ENCODE peak calls at places on chromosome 13, in four cellular contexts. One of them, this sample, is unnamed.

GRCh38 chr13:58594978-58595600 is 963.5 kb downstream of the PCDH17 start:
- DNase-seq in neural crest cell: no peak
- DNase-seq in dorsolateral prefrontal cortex: no peak
- DNase-seq in fibroblast of lung: no peak
- DNase-seq in this sample: no peak

GRCh38 chr13:106490887-106491321 is 44.6 kb downstream of the EFNB2 start:
- DNase-seq in neural crest cell: no peak
- DNase-seq in dorsolateral prefrontal cortex: no peak
- DNase-seq in fibroblast of lung: no peak
- DNase-seq in this sample: no peak

GRCh38 chr13:50679321-50679720 is 164.2 kb downstream of the DLEU7 start:
- DNase-seq in neural crest cell: no peak
- DNase-seq in dorsolateral prefrontal cortex: no peak
- DNase-seq in fibroblast of lung: no peak
- DNase-seq in this sample: no peak

GRCh38 chr13:75181906-75182305 is 300.1 kb downstream of the TBC1D4 start:
- DNase-seq in neural crest cell: no peak
- DNase-seq in dorsolateral prefrontal cortex: no peak
- DNase-seq in fibroblast of lung: peak
- DNase-seq in this sample: no peak

GRCh38 chr13:56352901-56353300 is 787.8 kb upstream of the PRR20A start:
- DNase-seq in neural crest cell: no peak
- DNase-seq in dorsolateral prefrontal cortex: no peak
- DNase-seq in fibroblast of lung: no peak
- DNase-seq in this sample: no peak

GRCh38 chr13:72261732-72262131 is 394.7 kb upstream of the DACH1 start:
- DNase-seq in neural crest cell: no peak
- DNase-seq in dorsolateral prefrontal cortex: no peak
- DNase-seq in fibroblast of lung: no peak
- DNase-seq in this sample: no peak

GRCh38 chr13:46577656-46578589 is 25.0 kb downstream of the LRCH1 start:
- DNase-seq in neural crest cell: no peak
- DNase-seq in dorsolateral prefrontal cortex: no peak
- DNase-seq in fibroblast of lung: no peak
- DNase-seq in this sample: no peak

GRCh38 chr13:22271963-22272362 is 601.1 kb downstream of the FGF9 start:
- DNase-seq in neural crest cell: no peak
- DNase-seq in dorsolateral prefrontal cortex: no peak
- DNase-seq in fibroblast of lung: no peak
- DNase-seq in this sample: no peak

GRCh38 chr13:113855931-113856715 is 7.8 kb downstream of the GAS6 start:
- DNase-seq in neural crest cell: no peak
- DNase-seq in dorsolateral prefrontal cortex: no peak
- DNase-seq in fibroblast of lung: no peak
- DNase-seq in this sample: no peak

GRCh38 chr13:77460195-77460594 is 75.3 kb upstream of the SCEL start:
- DNase-seq in neural crest cell: no peak
- DNase-seq in dorsolateral prefrontal cortex: no peak
- DNase-seq in fibroblast of lung: peak
- DNase-seq in this sample: no peak

GRCh38 chr13:77470986-77471385 is 64.5 kb upstream of the SCEL start:
- DNase-seq in neural crest cell: no peak
- DNase-seq in dorsolateral prefrontal cortex: no peak
- DNase-seq in fibroblast of lung: no peak
- DNase-seq in this sample: no peak

DNA sequence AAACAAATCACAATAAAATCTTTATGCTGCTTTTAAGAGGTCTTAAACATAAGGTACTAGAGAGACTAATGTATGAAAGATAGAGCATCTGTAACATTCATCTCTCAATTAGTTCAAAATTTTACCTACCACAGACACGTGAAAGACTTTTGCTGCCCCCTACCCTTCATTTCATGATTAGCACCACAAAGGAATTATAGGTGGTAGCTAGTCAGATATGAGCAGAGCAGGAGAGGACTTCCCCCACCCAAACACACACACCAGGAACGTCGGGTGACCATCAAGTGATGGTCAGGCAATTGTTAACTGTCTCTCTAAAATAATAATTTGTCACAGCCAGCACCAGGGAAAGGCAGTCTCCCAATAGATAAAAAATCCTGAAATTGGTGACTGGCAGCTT is 1531.7 kb upstream of the SPRY2 start:
- DNase-seq in neural crest cell: peak
- DNase-seq in dorsolateral prefrontal cortex: no peak
- DNase-seq in fibroblast of lung: no peak
- DNase-seq in this sample: peak
- TF ChIP-seq CTCF in neural crest cell: peak
- TF ChIP-seq CTCF in dorsolateral prefrontal cortex: peak
- TF ChIP-seq CTCF in fibroblast of lung: no peak
- TF ChIP-seq CTCF in this sample: peak

GRCh38 chr13:99526549-99526948 is 25.3 kb downstream of the TM9SF2 start:
- DNase-seq in neural crest cell: no peak
- DNase-seq in dorsolateral prefrontal cortex: no peak
- DNase-seq in fibroblast of lung: no peak
- DNase-seq in this sample: no peak

GRCh38 chr13:99525967-99526366 is 24.7 kb downstream of the TM9SF2 start:
- DNase-seq in neural crest cell: no peak
- DNase-seq in dorsolateral prefrontal cortex: no peak
- DNase-seq in fibroblast of lung: no peak
- DNase-seq in this sample: no peak

GRCh38 chr13:99523838-99524237 is 22.6 kb downstream of the TM9SF2 start:
- DNase-seq in neural crest cell: no peak
- DNase-seq in dorsolateral prefrontal cortex: no peak
- DNase-seq in fibroblast of lung: no peak
- DNase-seq in this sample: no peak

GRCh38 chr13:99527346-99527745 is 26.1 kb downstream of the TM9SF2 start:
- DNase-seq in neural crest cell: no peak
- DNase-seq in dorsolateral prefrontal cortex: no peak
- DNase-seq in fibroblast of lung: no peak
- DNase-seq in this sample: no peak

DNA sequence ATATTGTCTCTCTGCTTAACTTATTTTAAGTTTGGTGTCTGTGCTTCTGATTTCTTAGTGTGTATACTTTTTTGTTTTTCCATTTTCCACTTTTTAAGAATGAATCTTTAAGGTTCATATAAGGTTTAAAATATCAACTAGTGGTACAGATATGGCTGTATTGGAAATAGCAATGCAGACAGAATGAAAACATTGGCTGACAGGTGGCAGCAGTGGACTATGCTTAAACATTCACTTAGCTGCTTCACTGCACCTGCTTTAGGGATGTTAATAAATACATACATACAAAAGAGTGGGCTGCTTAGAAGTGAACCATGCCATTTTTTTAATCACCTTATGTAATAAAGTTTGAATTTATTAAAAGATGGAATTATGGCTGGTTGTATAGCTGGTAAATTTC is 27.3 kb downstream of the TM9SF2 start:
- DNase-seq in neural crest cell: no peak
- DNase-seq in dorsolateral prefrontal cortex: no peak
- DNase-seq in fibroblast of lung: peak
- DNase-seq in this sample: no peak
- TF ChIP-seq CTCF in neural crest cell: peak
- TF ChIP-seq CTCF in dorsolateral prefrontal cortex: no peak
- TF ChIP-seq CTCF in fibroblast of lung: peak
- TF ChIP-seq CTCF in this sample: no peak

DNA sequence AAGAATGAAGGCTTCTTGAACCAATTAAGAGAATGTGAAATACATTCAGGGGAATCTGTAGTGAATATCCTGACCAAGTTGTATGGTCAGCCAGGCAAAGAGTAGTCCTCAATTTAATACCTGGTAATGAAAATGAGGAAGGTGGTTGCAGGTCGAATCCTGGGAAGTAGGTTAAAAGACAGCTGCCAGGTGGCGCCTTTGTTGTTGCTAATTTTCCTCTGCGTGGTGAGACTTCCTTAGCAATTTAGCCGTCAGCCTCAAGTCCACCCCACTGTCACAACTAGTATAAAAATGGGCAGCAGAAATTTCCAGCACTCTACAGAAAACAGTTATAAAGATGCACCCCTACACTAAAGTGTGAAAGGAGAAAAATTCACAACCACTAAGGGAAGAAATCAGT is 235.7 kb downstream of the NHLRC3 start:
- DNase-seq in neural crest cell: no peak
- DNase-seq in dorsolateral prefrontal cortex: no peak
- DNase-seq in fibroblast of lung: peak
- DNase-seq in this sample: no peak
- TF ChIP-seq CTCF in neural crest cell: no peak
- TF ChIP-seq CTCF in dorsolateral prefrontal cortex: no peak
- TF ChIP-seq CTCF in fibroblast of lung: no peak
- TF ChIP-seq CTCF in this sample: no peak

DNA sequence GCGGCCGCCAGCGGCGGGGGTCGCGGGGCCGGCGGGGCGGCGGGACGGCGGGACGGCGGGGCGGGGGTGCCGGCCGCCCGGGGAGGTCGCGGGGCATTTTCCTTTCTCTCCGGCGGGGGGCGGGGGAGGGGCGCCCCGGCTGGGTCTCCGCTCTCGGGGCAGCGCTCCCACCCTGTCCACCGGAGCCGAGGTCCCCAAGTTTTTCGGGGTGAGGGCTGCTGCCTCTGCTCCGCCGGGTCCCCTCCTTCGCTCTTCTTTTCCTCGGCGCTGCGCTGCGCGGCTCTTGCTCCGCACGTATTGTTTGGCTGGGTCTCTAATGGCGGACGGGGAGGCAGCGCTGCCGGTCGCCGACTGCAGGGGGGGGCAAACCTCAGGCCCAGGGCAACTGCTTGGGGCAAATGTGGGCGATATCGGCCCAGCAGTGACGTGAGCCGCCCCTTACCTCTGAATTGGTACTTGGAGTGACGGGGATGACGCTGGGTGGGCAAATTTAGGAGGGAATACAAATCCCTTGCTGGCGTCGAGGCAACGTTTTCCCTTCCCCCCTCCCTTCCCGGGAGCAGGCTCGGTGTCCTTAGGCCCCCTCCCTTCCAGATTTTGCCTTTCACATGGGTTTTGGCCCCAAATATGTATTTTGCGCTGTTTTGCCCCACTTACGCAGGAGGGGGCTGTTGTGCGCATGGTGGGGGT is 759 bp downstream of the ZMYM2 start:
- DNase-seq in neural crest cell: peak
- DNase-seq in dorsolateral prefrontal cortex: peak
- DNase-seq in fibroblast of lung: peak
- DNase-seq in this sample: peak
- TF ChIP-seq CTCF in neural crest cell: no peak
- TF ChIP-seq CTCF in dorsolateral prefrontal cortex: no peak
- TF ChIP-seq CTCF in fibroblast of lung: peak
- TF ChIP-seq CTCF in this sample: no peak

DNA sequence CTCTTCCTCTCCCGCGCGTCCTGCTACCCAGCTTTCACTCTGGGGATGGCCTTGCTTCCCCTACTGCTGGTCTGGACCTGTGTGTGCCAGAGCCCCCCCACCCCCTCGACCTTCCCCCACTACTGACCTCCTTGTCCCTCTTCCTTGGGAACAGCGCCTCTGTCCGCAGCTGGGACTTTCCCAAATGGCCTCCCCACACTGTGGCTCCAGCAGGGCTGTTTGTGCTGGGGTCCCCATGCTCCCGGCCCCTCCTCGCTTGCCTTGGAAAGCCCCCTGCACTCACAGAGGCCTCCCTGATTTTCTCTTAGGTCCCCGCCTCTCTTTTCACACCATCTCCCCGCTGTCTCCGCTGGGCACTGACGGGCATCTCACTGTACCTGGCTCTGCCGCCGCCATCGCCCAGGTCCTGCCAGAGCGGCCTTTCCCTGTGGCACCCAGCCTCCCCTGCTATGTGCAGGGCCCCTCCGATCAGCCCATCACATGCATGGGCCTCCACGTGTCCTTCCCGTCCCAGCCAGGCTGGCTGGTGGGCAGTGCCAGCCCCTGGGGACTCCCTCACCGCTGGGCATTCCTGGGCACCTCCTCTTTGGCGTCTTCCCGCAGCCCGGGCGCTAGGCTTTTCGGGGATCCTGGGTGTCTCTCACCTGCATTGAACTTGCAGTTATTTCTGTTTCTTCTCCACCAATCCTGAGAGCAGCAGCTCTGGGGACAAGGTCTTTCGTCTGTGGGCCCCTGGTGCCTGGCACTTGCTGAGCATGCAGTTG is 118.7 kb downstream of the ATP11A start:
- DNase-seq in neural crest cell: no peak
- DNase-seq in dorsolateral prefrontal cortex: no peak
- DNase-seq in fibroblast of lung: no peak
- DNase-seq in this sample: no peak
- TF ChIP-seq CTCF in neural crest cell: no peak
- TF ChIP-seq CTCF in dorsolateral prefrontal cortex: no peak
- TF ChIP-seq CTCF in fibroblast of lung: no peak
- TF ChIP-seq CTCF in this sample: no peak

GRCh38 chr13:26873174-26873698 is 112.7 kb upstream of the GPR12 start:
- DNase-seq in neural crest cell: no peak
- DNase-seq in dorsolateral prefrontal cortex: no peak
- DNase-seq in fibroblast of lung: no peak
- DNase-seq in this sample: no peak
- TF ChIP-seq CTCF in neural crest cell: no peak
- TF ChIP-seq CTCF in dorsolateral prefrontal cortex: no peak
- TF ChIP-seq CTCF in fibroblast of lung: no peak
- TF ChIP-seq CTCF in this sample: no peak

GRCh38 chr13:112330479-112331407 is 45.4 kb upstream of the SPACA7 start:
- DNase-seq in neural crest cell: no peak
- DNase-seq in dorsolateral prefrontal cortex: no peak
- DNase-seq in fibroblast of lung: no peak
- DNase-seq in this sample: no peak

GRCh38 chr13:112331675-112332074 is 44.5 kb upstream of the SPACA7 start:
- DNase-seq in neural crest cell: no peak
- DNase-seq in dorsolateral prefrontal cortex: no peak
- DNase-seq in fibroblast of lung: no peak
- DNase-seq in this sample: no peak

GRCh38 chr13:112332727-112333126 is 43.4 kb upstream of the SPACA7 start:
- DNase-seq in neural crest cell: no peak
- DNase-seq in dorsolateral prefrontal cortex: no peak
- DNase-seq in fibroblast of lung: no peak
- DNase-seq in this sample: no peak

GRCh38 chr13:112333756-112334543 is 42.2 kb upstream of the SPACA7 start:
- DNase-seq in neural crest cell: no peak
- DNase-seq in dorsolateral prefrontal cortex: no peak
- DNase-seq in fibroblast of lung: no peak
- DNase-seq in this sample: no peak

DNA sequence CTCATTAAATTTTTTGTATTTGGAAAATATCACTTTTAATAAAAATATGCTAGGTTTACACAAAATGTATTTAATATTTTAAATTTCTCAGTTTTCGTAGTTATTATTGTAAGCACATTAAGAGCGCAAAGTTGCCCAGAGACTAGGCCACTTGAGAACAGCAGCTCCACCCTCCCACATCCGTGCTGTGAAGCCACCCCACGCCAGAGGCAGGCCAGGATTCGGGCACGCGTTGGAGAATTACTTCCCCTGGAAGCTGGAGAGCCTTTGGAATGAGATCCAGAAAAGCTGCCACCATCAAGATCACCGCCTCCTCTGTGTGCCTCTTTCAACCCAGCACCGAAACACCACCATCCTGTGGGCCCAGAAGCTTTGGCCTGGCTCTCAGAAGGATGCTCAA is 41.0 kb upstream of the SPACA7 start:
- DNase-seq in neural crest cell: no peak
- DNase-seq in dorsolateral prefrontal cortex: no peak
- DNase-seq in fibroblast of lung: no peak
- DNase-seq in this sample: no peak
- TF ChIP-seq CTCF in neural crest cell: no peak
- TF ChIP-seq CTCF in dorsolateral prefrontal cortex: no peak
- TF ChIP-seq CTCF in fibroblast of lung: no peak
- TF ChIP-seq CTCF in this sample: no peak

GRCh38 chr13:23667750-23668149 is 97.5 kb downstream of the TNFRSF19 start:
- DNase-seq in neural crest cell: no peak
- DNase-seq in dorsolateral prefrontal cortex: no peak
- DNase-seq in fibroblast of lung: no peak
- DNase-seq in this sample: no peak
- TF ChIP-seq CTCF in neural crest cell: no peak
- TF ChIP-seq CTCF in dorsolateral prefrontal cortex: no peak
- TF ChIP-seq CTCF in fibroblast of lung: no peak
- TF ChIP-seq CTCF in this sample: no peak